ENCODE peak calls at places on chromosomes 5 and 9, in eight cellular contexts. One of them, this sample, is unnamed. For H3K4me1 and H3K9me3, the result is how much of the 10 kb centered on the place peaks cover.

GRCh38 chr5:108529381-108529780 is 147.5 kb upstream of the FBXL17 start:
- DNase-seq in neural progenitor cell: no peak
- DNase-seq in small intestine: no peak
- DNase-seq in ascending aorta: no peak
- DNase-seq in heart right ventricle: no peak
- DNase-seq in stomach: no peak
- DNase-seq in endodermal cell: no peak
- DNase-seq in lower lobe of right lung: no peak
- DNase-seq in this sample: no peak

GRCh38 chr5:124341066-124341943 is 405.1 kb downstream of the ZNF608 start:
- DNase-seq in stomach: no peak
- DNase-seq in lower lobe of right lung: no peak
- DNase-seq in heart right ventricle: no peak
- DNase-seq in endodermal cell: no peak
- DNase-seq in ascending aorta: no peak
- DNase-seq in neural progenitor cell: no peak
- DNase-seq in small intestine: no peak
- DNase-seq in this sample: peak

GRCh38 chr5:178069909-178070308 is 43.4 kb upstream of the N4BP3 start:
- DNase-seq in small intestine: peak
- DNase-seq in endodermal cell: peak
- DNase-seq in neural progenitor cell: peak
- DNase-seq in stomach: no peak
- DNase-seq in lower lobe of right lung: no peak
- DNase-seq in heart right ventricle: no peak
- DNase-seq in ascending aorta: no peak
- DNase-seq in this sample: peak

GRCh38 chr9:93460689-93461413 is 7.5 kb upstream of the FAM120AOS start:
- DNase-seq in ascending aorta: no peak
- DNase-seq in small intestine: no peak
- DNase-seq in heart right ventricle: no peak
- DNase-seq in lower lobe of right lung: no peak
- DNase-seq in stomach: no peak
- DNase-seq in endodermal cell: no peak
- DNase-seq in neural progenitor cell: no peak
- DNase-seq in this sample: no peak

GRCh38 chr5:52776116-52776515 is 11.6 kb upstream of the ITGA1 start:
- DNase-seq in neural progenitor cell: no peak
- DNase-seq in small intestine: peak
- DNase-seq in stomach: no peak
- DNase-seq in lower lobe of right lung: no peak
- DNase-seq in ascending aorta: no peak
- DNase-seq in heart right ventricle: no peak
- DNase-seq in endodermal cell: no peak
- DNase-seq in this sample: no peak

GRCh38 chr5:168219515-168220410 is 71.7 kb upstream of the WWC1 start:
- DNase-seq in ascending aorta: no peak
- DNase-seq in heart right ventricle: peak
- DNase-seq in stomach: peak
- DNase-seq in small intestine: peak
- DNase-seq in lower lobe of right lung: no peak
- DNase-seq in neural progenitor cell: peak
- DNase-seq in endodermal cell: peak
- DNase-seq in this sample: peak

GRCh38 chr9:132018957-132019405 is 60.7 kb downstream of the MED27 start:
- DNase-seq in small intestine: no peak
- DNase-seq in ascending aorta: no peak
- DNase-seq in stomach: no peak
- DNase-seq in lower lobe of right lung: no peak
- DNase-seq in neural progenitor cell: no peak
- DNase-seq in heart right ventricle: peak
- DNase-seq in endodermal cell: no peak
- DNase-seq in this sample: no peak

GRCh38 chr9:19431361-19432171 is 22.8 kb downstream of the ACER2 start:
- DNase-seq in small intestine: no peak
- DNase-seq in heart right ventricle: peak
- DNase-seq in lower lobe of right lung: no peak
- DNase-seq in neural progenitor cell: no peak
- DNase-seq in stomach: no peak
- DNase-seq in endodermal cell: no peak
- DNase-seq in ascending aorta: peak
- DNase-seq in this sample: peak

GRCh38 chr5:79143684-79144379 is 32.2 kb downstream of the BHMT start:
- DNase-seq in stomach: no peak
- DNase-seq in heart right ventricle: no peak
- DNase-seq in lower lobe of right lung: no peak
- DNase-seq in ascending aorta: no peak
- DNase-seq in neural progenitor cell: no peak
- DNase-seq in endodermal cell: no peak
- DNase-seq in small intestine: no peak
- DNase-seq in this sample: no peak

GRCh38 chr5:168659286-168659847 is 80.2 kb upstream of the PANK3 start:
- DNase-seq in heart right ventricle: no peak
- DNase-seq in neural progenitor cell: no peak
- DNase-seq in stomach: no peak
- DNase-seq in lower lobe of right lung: no peak
- DNase-seq in endodermal cell: no peak
- DNase-seq in ascending aorta: no peak
- DNase-seq in small intestine: peak
- DNase-seq in this sample: no peak

GRCh38 chr5:181109489-181110013 is 21.4 kb downstream of the OR2V1 start:
- DNase-seq in endodermal cell: peak
- DNase-seq in ascending aorta: no peak
- DNase-seq in heart right ventricle: no peak
- DNase-seq in small intestine: no peak
- DNase-seq in lower lobe of right lung: no peak
- DNase-seq in stomach: no peak
- DNase-seq in neural progenitor cell: peak
- DNase-seq in this sample: no peak

GRCh38 chr9:78030553-78031270 is 899 bp downstream of the GNAQ start:
- DNase-seq in heart right ventricle: peak
- DNase-seq in small intestine: peak
- DNase-seq in ascending aorta: no peak
- DNase-seq in endodermal cell: peak
- DNase-seq in lower lobe of right lung: peak
- DNase-seq in stomach: peak
- DNase-seq in neural progenitor cell: peak
- DNase-seq in this sample: peak

GRCh38 chr9:22379272-22379671 is 67.4 kb upstream of the DMRTA1 start:
- DNase-seq in neural progenitor cell: no peak
- DNase-seq in lower lobe of right lung: no peak
- DNase-seq in stomach: no peak
- DNase-seq in ascending aorta: no peak
- DNase-seq in heart right ventricle: no peak
- DNase-seq in endodermal cell: no peak
- DNase-seq in small intestine: no peak
- DNase-seq in this sample: no peak

GRCh38 chr9:88749420-88749819 is 214.4 kb downstream of the NXNL2 start:
- DNase-seq in endodermal cell: no peak
- DNase-seq in small intestine: no peak
- DNase-seq in stomach: no peak
- DNase-seq in ascending aorta: no peak
- DNase-seq in neural progenitor cell: no peak
- DNase-seq in lower lobe of right lung: no peak
- DNase-seq in heart right ventricle: no peak
- DNase-seq in this sample: no peak

GRCh38 chr9:14485366-14485765 is 171.4 kb upstream of the NFIB start:
- DNase-seq in stomach: no peak
- DNase-seq in ascending aorta: no peak
- DNase-seq in lower lobe of right lung: no peak
- DNase-seq in heart right ventricle: no peak
- DNase-seq in small intestine: no peak
- DNase-seq in neural progenitor cell: no peak
- DNase-seq in endodermal cell: no peak
- DNase-seq in this sample: no peak

GRCh38 chr5:126915496-126915895 is 114.9 kb downstream of the MARCHF3 start:
- DNase-seq in lower lobe of right lung: no peak
- DNase-seq in endodermal cell: no peak
- DNase-seq in stomach: no peak
- DNase-seq in ascending aorta: no peak
- DNase-seq in heart right ventricle: no peak
- DNase-seq in small intestine: no peak
- DNase-seq in neural progenitor cell: no peak
- DNase-seq in this sample: no peak

GRCh38 chr5:98524796-98525195 is 248.7 kb upstream of the RGMB start:
- DNase-seq in endodermal cell: no peak
- DNase-seq in stomach: no peak
- DNase-seq in heart right ventricle: no peak
- DNase-seq in neural progenitor cell: no peak
- DNase-seq in lower lobe of right lung: no peak
- DNase-seq in ascending aorta: no peak
- DNase-seq in small intestine: no peak
- DNase-seq in this sample: no peak

GRCh38 chr9:36847781-36848673 is 186.0 kb downstream of the PAX5 start:
- DNase-seq in small intestine: no peak
- DNase-seq in stomach: no peak
- DNase-seq in ascending aorta: no peak
- DNase-seq in neural progenitor cell: peak
- DNase-seq in heart right ventricle: no peak
- DNase-seq in endodermal cell: no peak
- DNase-seq in lower lobe of right lung: no peak
- DNase-seq in this sample: no peak

GRCh38 chr5:139869042-139869790 is 73.6 kb downstream of the PSD2 start:
- DNase-seq in neural progenitor cell: no peak
- DNase-seq in lower lobe of right lung: no peak
- DNase-seq in ascending aorta: no peak
- DNase-seq in heart right ventricle: no peak
- DNase-seq in endodermal cell: no peak
- DNase-seq in stomach: no peak
- DNase-seq in small intestine: no peak
- DNase-seq in this sample: no peak

GRCh38 chr5:100026601-100027000 is 508.6 kb upstream of the FAM174A start:
- DNase-seq in heart right ventricle: no peak
- DNase-seq in neural progenitor cell: no peak
- DNase-seq in lower lobe of right lung: no peak
- DNase-seq in ascending aorta: no peak
- DNase-seq in endodermal cell: no peak
- DNase-seq in small intestine: no peak
- DNase-seq in stomach: no peak
- DNase-seq in this sample: no peak

GRCh38 chr5:178309271-178310008 is 76.8 kb upstream of the PHYKPL start:
- DNase-seq in heart right ventricle: no peak
- DNase-seq in ascending aorta: no peak
- DNase-seq in neural progenitor cell: no peak
- DNase-seq in stomach: no peak
- DNase-seq in endodermal cell: peak
- DNase-seq in small intestine: no peak
- DNase-seq in lower lobe of right lung: peak
- DNase-seq in this sample: no peak

GRCh38 chr5:141135030-141135717 is at the start of gene PCDHB5:
- DNase-seq in endodermal cell: peak
- DNase-seq in neural progenitor cell: peak
- DNase-seq in small intestine: no peak
- DNase-seq in ascending aorta: no peak
- DNase-seq in stomach: no peak
- DNase-seq in heart right ventricle: peak
- DNase-seq in lower lobe of right lung: no peak
- DNase-seq in this sample: peak

GRCh38 chr5:166571668-166572067 is 1719.8 kb upstream of the WWC1 start:
- DNase-seq in lower lobe of right lung: no peak
- DNase-seq in neural progenitor cell: no peak
- DNase-seq in stomach: no peak
- DNase-seq in ascending aorta: no peak
- DNase-seq in heart right ventricle: no peak
- DNase-seq in endodermal cell: no peak
- DNase-seq in small intestine: no peak
- DNase-seq in this sample: no peak

GRCh38 chr9:88544245-88544644 is 9.3 kb downstream of the NXNL2 start:
- DNase-seq in heart right ventricle: peak
- DNase-seq in ascending aorta: no peak
- DNase-seq in stomach: peak
- DNase-seq in lower lobe of right lung: no peak
- DNase-seq in small intestine: peak
- DNase-seq in endodermal cell: no peak
- DNase-seq in neural progenitor cell: no peak
- DNase-seq in this sample: peak

GRCh38 chr5:131265318-131265803 is 1.5 kb downstream of the CDC42SE2 start:
- DNase-seq in ascending aorta: no peak
- DNase-seq in small intestine: peak
- DNase-seq in heart right ventricle: no peak
- DNase-seq in stomach: no peak
- DNase-seq in endodermal cell: no peak
- DNase-seq in lower lobe of right lung: no peak
- DNase-seq in neural progenitor cell: no peak
- DNase-seq in this sample: peak

DNA sequence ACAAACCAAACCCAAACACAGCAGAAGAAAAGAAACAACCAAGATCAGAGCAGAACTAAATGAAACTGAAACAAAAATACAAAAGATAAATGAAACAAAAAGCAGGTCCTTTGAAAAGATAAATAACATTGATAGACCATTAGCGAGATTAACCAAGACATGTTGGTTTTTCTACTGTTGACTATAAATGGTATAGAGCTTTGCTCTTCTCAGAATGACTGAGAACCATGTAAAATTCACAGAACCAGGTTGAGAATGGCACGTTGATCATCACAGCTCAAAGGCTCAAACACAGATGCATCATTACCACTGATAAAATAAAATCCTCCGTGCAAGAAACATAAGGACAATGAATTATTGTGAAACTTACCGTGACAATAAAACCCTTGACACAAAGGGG is 105.2 kb downstream of the MARCHF11 start:
- DNase-seq in neural progenitor cell: no peak
- DNase-seq in ascending aorta: no peak
- DNase-seq in small intestine: no peak
- DNase-seq in endodermal cell: no peak
- DNase-seq in heart right ventricle: no peak
- DNase-seq in lower lobe of right lung: no peak
- DNase-seq in stomach: no peak
- DNase-seq in this sample: no peak
- H3K4me1 ChIP-seq in neural progenitor cell: under half
- H3K4me1 ChIP-seq in ascending aorta: under half
- H3K4me1 ChIP-seq in small intestine: under half
- H3K4me1 ChIP-seq in endodermal cell: under half
- H3K4me1 ChIP-seq in heart right ventricle: under half
- H3K4me1 ChIP-seq in lower lobe of right lung: under half
- H3K4me1 ChIP-seq in stomach: under half
- H3K4me1 ChIP-seq in this sample: under half

GRCh38 chr9:102796244-102796643 is 198.9 kb upstream of the CYLC2 start:
- DNase-seq in endodermal cell: no peak
- DNase-seq in ascending aorta: no peak
- DNase-seq in stomach: no peak
- DNase-seq in neural progenitor cell: no peak
- DNase-seq in lower lobe of right lung: no peak
- DNase-seq in small intestine: no peak
- DNase-seq in heart right ventricle: no peak
- DNase-seq in this sample: no peak
- H3K9me3 ChIP-seq in endodermal cell: under half
- H3K9me3 ChIP-seq in ascending aorta: under half
- H3K9me3 ChIP-seq in stomach: under half
- H3K9me3 ChIP-seq in neural progenitor cell: under half
- H3K9me3 ChIP-seq in lower lobe of right lung: under half
- H3K9me3 ChIP-seq in small intestine: under half
- H3K9me3 ChIP-seq in heart right ventricle: under half
- H3K9me3 ChIP-seq in this sample: under half

GRCh38 chr9:121066850-121067249 is 7.9 kb upstream of the CNTRL start:
- DNase-seq in small intestine: no peak
- DNase-seq in neural progenitor cell: no peak
- DNase-seq in heart right ventricle: no peak
- DNase-seq in ascending aorta: no peak
- DNase-seq in stomach: no peak
- DNase-seq in endodermal cell: no peak
- DNase-seq in lower lobe of right lung: no peak
- DNase-seq in this sample: no peak
- H3K4me1 ChIP-seq in small intestine: under half
- H3K4me1 ChIP-seq in neural progenitor cell: under half
- H3K4me1 ChIP-seq in heart right ventricle: under half
- H3K4me1 ChIP-seq in ascending aorta: under half
- H3K4me1 ChIP-seq in stomach: under half
- H3K4me1 ChIP-seq in endodermal cell: under half
- H3K4me1 ChIP-seq in lower lobe of right lung: under half
- H3K4me1 ChIP-seq in this sample: under half

GRCh38 chr5:2906302-2907090 is 155.0 kb upstream of the IRX2 start:
- DNase-seq in ascending aorta: no peak
- DNase-seq in lower lobe of right lung: no peak
- DNase-seq in neural progenitor cell: no peak
- DNase-seq in stomach: no peak
- DNase-seq in small intestine: no peak
- DNase-seq in endodermal cell: peak
- DNase-seq in heart right ventricle: no peak
- DNase-seq in this sample: no peak
- H3K9me3 ChIP-seq in ascending aorta: under half
- H3K9me3 ChIP-seq in lower lobe of right lung: under half
- H3K9me3 ChIP-seq in neural progenitor cell: under half
- H3K9me3 ChIP-seq in stomach: under half
- H3K9me3 ChIP-seq in small intestine: under half
- H3K9me3 ChIP-seq in endodermal cell: under half
- H3K9me3 ChIP-seq in heart right ventricle: under half
- H3K9me3 ChIP-seq in this sample: under half